ENCODE peak calls at places on chromosomes 6 and 20, in seven cellular contexts. H is SK-N-SH, I is HCT116, B is OCI-LY7, X is hepatocyte, F is PC-3, G is neural progenitor cell. C is an unnamed sample.

GRCh38 chr6:11775791-11776409 is 2.7 kb downstream of the ADTRP start:
- DNase-seq in F (no peak), X (no peak), H (no peak), I (no peak), B (no peak), G (no peak), C (no peak)

GRCh38 chr6:37316071-37316470 is 37.7 kb upstream of the RNF8 start:
- DNase-seq in H (no peak), F (no peak), B (no peak), I (no peak), X (no peak), G (no peak), C (no peak)

GRCh38 chr6:170269873-170270541 is 20.9 kb downstream of the DLL1 start:
- DNase-seq in F (no peak), G (peak; percentile 52), H (no peak), I (no peak), X (no peak), B (no peak), C (peak; percentile 13)

GRCh38 chr6:125888989-125889656 is 67.4 kb upstream of the HINT3 start:
- DNase-seq in F (peak; percentile 69), B (peak; percentile 8), H (no peak), I (peak; percentile 24), X (peak; percentile 32), G (peak; percentile 74), C (peak; percentile 53)

GRCh38 chr6:51855310-51856082 is 231.9 kb downstream of the PKHD1 start:
- DNase-seq in X (peak; percentile 87), H (peak; percentile 42), B (peak; percentile 79), F (peak; percentile 94), G (peak; percentile 93), I (peak; percentile 41), C (peak; percentile 70)

GRCh38 chr20:38195521-38195920 is 30.5 kb upstream of the TGM2 start:
- DNase-seq in X (no peak), G (no peak), B (no peak), H (no peak), I (no peak), F (no peak), C (no peak)

GRCh38 chr6:26329763-26330511 is 35.1 kb upstream of the BTN3A2 start:
- DNase-seq in X (peak; percentile 73), F (peak; percentile 83), B (peak; percentile 72), H (no peak), G (peak; percentile 75), I (no peak), C (peak; percentile 55)

GRCh38 chr6:6557871-6558270 is 30.6 kb upstream of the LY86 start:
- DNase-seq in H (no peak), B (no peak), G (no peak), I (no peak), X (no peak), F (no peak), C (no peak)

GRCh38 chr20:49513531-49513930 is 31.1 kb upstream of the KCNB1 start:
- DNase-seq in X (no peak), B (peak; percentile 7), G (no peak), I (no peak), H (no peak), F (no peak), C (peak; percentile 20)

GRCh38 chr20:51529027-51529749 is 13.3 kb downstream of the NFATC2 start:
- DNase-seq in F (no peak), B (no peak), G (no peak), H (no peak), I (no peak), X (peak; percentile 59), C (peak; percentile 13)

GRCh38 chr20:51199920-51200319 is 177.0 kb upstream of the KCNG1 start:
- DNase-seq in G (no peak), H (no peak), X (no peak), B (no peak), F (no peak), I (no peak), C (no peak)

GRCh38 chr20:23533161-23533560 is 35.1 kb downstream of the CST9L start:
- DNase-seq in G (peak; percentile 67), X (no peak), F (no peak), I (no peak), H (no peak), B (no peak), C (no peak)

GRCh38 chr20:51206032-51206662 is 183.2 kb upstream of the KCNG1 start:
- DNase-seq in F (no peak), G (no peak), H (no peak), B (peak; percentile 12), I (peak; percentile 21), X (no peak), C (no peak)

GRCh38 chr6:97203343-97203742 is 79.7 kb downstream of the MMS22L start:
- DNase-seq in G (peak; percentile 81), I (no peak), X (peak; percentile 13), B (no peak), H (peak; percentile 39), F (no peak), C (no peak)

GRCh38 chr20:59819496-59820203 is 113.8 kb downstream of the SYCP2 start:
- DNase-seq in G (no peak), F (no peak), I (no peak), B (no peak), H (peak; percentile 10), X (no peak), C (no peak)

GRCh38 chr20:16580596-16580995 is 7.3 kb upstream of the KIF16B start:
- DNase-seq in F (no peak), B (no peak), H (no peak), G (no peak), X (no peak), I (no peak), C (no peak)

GRCh38 chr6:75317503-75318206 is 33.1 kb upstream of the TMEM30A start:
- DNase-seq in G (no peak), X (no peak), I (no peak), H (no peak), F (no peak), B (no peak), C (peak; percentile 60)

GRCh38 chr6:14888575-14889000 is 357.3 kb upstream of the JARID2 start:
- DNase-seq in I (no peak), G (no peak), X (no peak), B (no peak), F (no peak), H (no peak), C (no peak)

GRCh38 chr6:20071998-20072397 is 140.3 kb downstream of the MBOAT1 start:
- DNase-seq in G (no peak), H (no peak), I (no peak), F (no peak), B (no peak), X (no peak), C (no peak)

GRCh38 chr20:40802886-40803285 is 113.8 kb upstream of the MAFB start:
- DNase-seq in H (no peak), G (no peak), X (no peak), B (no peak), I (no peak), F (no peak), C (no peak)

GRCh38 chr6:67608099-67608749 is 1026.9 kb upstream of the ADGRB3 start:
- DNase-seq in I (no peak), F (no peak), X (no peak), H (no peak), B (no peak), G (no peak), C (no peak)

GRCh38 chr6:3579652-3580051 is 122.8 kb upstream of the SLC22A23 start:
- DNase-seq in G (peak; percentile 41), H (no peak), X (no peak), I (no peak), F (no peak), B (no peak), C (no peak)

GRCh38 chr6:45495404-45496084 is 117.8 kb upstream of the SUPT3H start:
- DNase-seq in I (no peak), B (no peak), H (no peak), G (no peak), F (no peak), X (no peak), C (no peak)
- TF ChIP-seq EZH2phosphoT487 in I (no peak), B (no peak), H (no peak), G (no peak), F (no peak), X (no peak), C (no peak)

GRCh38 chr20:61387204-61387958 is 135.3 kb downstream of the CDH4 start:
- DNase-seq in I (no peak), F (no peak), G (peak; percentile 52), B (no peak), X (peak; percentile 70), H (peak; percentile 87), C (peak; percentile 62)
- TF ChIP-seq EZH2phosphoT487 in I (no peak), F (no peak), G (no peak), B (no peak), X (no peak), H (no peak), C (no peak)

GRCh38 chr6:31626952-31627351 is 6.4 kb downstream of the PRRC2A start:
- DNase-seq in H (peak; percentile 14), B (no peak), G (no peak), I (no peak), F (no peak), X (no peak), C (no peak)

GRCh38 chr6:31630177-31630934 is 9.8 kb downstream of the PRRC2A start:
- DNase-seq in F (no peak), I (no peak), H (peak; percentile 16), G (no peak), X (no peak), B (no peak), C (no peak)

GRCh38 chr6:31631209-31631608 is 10.7 kb downstream of the PRRC2A start:
- DNase-seq in G (no peak), F (no peak), I (no peak), H (peak; percentile 34), X (no peak), B (no peak), C (no peak)

GRCh38 chr6:31629014-31629413 is 8.5 kb downstream of the PRRC2A start:
- DNase-seq in X (no peak), H (no peak), G (no peak), I (no peak), F (no peak), B (no peak), C (no peak)

GRCh38 chr6:31627690-31628287 is 7.3 kb downstream of the PRRC2A start:
- DNase-seq in F (no peak), B (no peak), G (no peak), H (peak; percentile 19), X (no peak), I (no peak), C (no peak)
- TF ChIP-seq EZH2phosphoT487 in F (no peak), B (no peak), G (no peak), H (no peak), X (no peak), I (no peak), C (no peak)

GRCh38 chr6:34493344-34493743 is 27.5 kb downstream of the PACSIN1 start:
- DNase-seq in I (no peak), H (no peak), G (no peak), F (no peak), X (no peak), B (no peak), C (no peak)

GRCh38 chr6:34487536-34487935 is 21.7 kb downstream of the PACSIN1 start:
- DNase-seq in G (no peak), I (no peak), B (no peak), H (no peak), F (no peak), X (no peak), C (no peak)

GRCh38 chr6:34490390-34491090 is 24.7 kb downstream of the PACSIN1 start:
- DNase-seq in I (no peak), B (no peak), G (no peak), X (no peak), F (no peak), H (no peak), C (peak; percentile 20)

GRCh38 chr6:34489229-34489805 is 23.4 kb downstream of the PACSIN1 start:
- DNase-seq in H (no peak), B (no peak), I (no peak), F (no peak), G (no peak), X (no peak), C (no peak)

GRCh38 chr6:34491091-34491430 is 25.2 kb downstream of the PACSIN1 start:
- DNase-seq in F (no peak), H (no peak), G (no peak), B (no peak), I (no peak), X (peak; percentile 36), C (peak; percentile 83)
- TF ChIP-seq EZH2phosphoT487 in F (no peak), H (no peak), G (no peak), B (no peak), I (no peak), X (no peak), C (no peak)

C was measured in GM23248.